ENCODE peak calls at places on chromosomes 13 and 19, in nine cellular contexts. I is aorta; S is NCI-H1092; T is WTC11; C is HT-29; R is NCI-H510A treated with DMSO at 0.1 percent for 48 hours; K is activated CD4-positive, alpha-beta T cell treated with anti-CD3 and anti-CD28 coated beads, Interleukin-2, amount 50 U/mL, for 4 hours; J is astrocyte of the cerebellum; A is T-helper 2 cell. V is an unnamed sample.

GRCh38 chr19:14203258-14203657 is 2.7 kb downstream of the ADGRL1 start:
- DNase-seq in I (no peak), S (no peak), T (peak), C (no peak), R (no peak), K (no peak), J (no peak), A (no peak), V (no peak)

GRCh38 chr13:104779311-104779710 is 1713.1 kb upstream of the SLC10A2 start:
- DNase-seq in I (no peak), S (no peak), T (peak), C (no peak), R (peak), K (no peak), J (peak), A (no peak), V (peak)

GRCh38 chr19:42442833-42443232 is at the start of gene CXCL17:
- DNase-seq in I (no peak), S (no peak), T (no peak), C (peak), R (peak), K (no peak), J (no peak), A (no peak), V (no peak)

GRCh38 chr13:91142572-91142971 is 204.9 kb upstream of the MIR17HG start:
- DNase-seq in I (no peak), S (peak), T (no peak), C (peak), R (no peak), K (no peak), J (peak), A (no peak), V (no peak)

GRCh38 chr13:64556391-64556790 is 2673.7 kb downstream of the PCDH9 start:
- DNase-seq in I (no peak), S (no peak), T (no peak), C (no peak), R (no peak), K (no peak), J (peak), A (no peak), V (no peak)

GRCh38 chr13:91308299-91308698 is 39.2 kb upstream of the MIR17HG start:
- DNase-seq in I (no peak), S (no peak), T (no peak), C (peak), R (no peak), K (no peak), J (no peak), A (no peak), V (no peak)

GRCh38 chr13:78323848-78324247 is 279.5 kb downstream of the POU4F1 start:
- DNase-seq in I (no peak), S (peak), T (no peak), C (no peak), R (no peak), K (no peak), J (no peak), A (no peak), V (no peak)

GRCh38 chr19:6730153-6730804 is 7.1 kb downstream of the GPR108 start:
- DNase-seq in I (peak), S (no peak), T (peak), C (peak), R (no peak), K (peak), J (no peak), A (peak), V (no peak)

GRCh38 chr13:23467048-23467931 is 33.8 kb upstream of the SACS start:
- DNase-seq in I (peak), S (no peak), T (no peak), C (no peak), R (no peak), K (no peak), J (no peak), A (no peak), V (no peak)

GRCh38 chr13:44601596-44601995 is 25.5 kb upstream of the TSC22D1 start:
- DNase-seq in I (no peak), S (no peak), T (no peak), C (no peak), R (no peak), K (no peak), J (no peak), A (no peak), V (no peak)

GRCh38 chr13:97435297-97435682 is 1.3 kb downstream of the RAP2A start:
- DNase-seq in I (no peak), S (no peak), T (no peak), C (no peak), R (no peak), K (no peak), J (no peak), A (no peak), V (no peak)

GRCh38 chr19:18294467-18294864 is 13.0 kb upstream of the JUND start:
- DNase-seq in I (peak), S (no peak), T (peak), C (peak), R (peak), K (peak), J (no peak), A (peak), V (no peak)

GRCh38 chr13:102002271-102002670 is 399.6 kb downstream of the FGF14 start:
- DNase-seq in I (no peak), S (no peak), T (no peak), C (no peak), R (no peak), K (no peak), J (no peak), A (no peak), V (no peak)

GRCh38 chr13:74115138-74115537 is 19.1 kb downstream of the KLF12 start:
- DNase-seq in I (no peak), S (no peak), T (no peak), C (no peak), R (no peak), K (no peak), J (peak), A (no peak), V (peak)

GRCh38 chr13:26839682-26840081 is 79.1 kb upstream of the GPR12 start:
- DNase-seq in I (no peak), S (peak), T (no peak), C (no peak), R (no peak), K (no peak), J (no peak), A (no peak), V (no peak)

GRCh38 chr13:24997367-24997967 is 98.5 kb upstream of the PABPC3 start:
- DNase-seq in I (no peak), S (no peak), T (no peak), C (peak), R (peak), K (no peak), J (peak), A (no peak), V (no peak)

GRCh38 chr19:55304279-55304978 is 20.6 kb downstream of the BRSK1 start:
- DNase-seq in I (peak), S (no peak), T (peak), C (peak), R (no peak), K (no peak), J (no peak), A (no peak), V (no peak)

GRCh38 chr19:11422163-11423068 is 3.3 kb upstream of the RGL3 start:
- DNase-seq in I (peak), S (no peak), T (peak), C (peak), R (no peak), K (peak), J (no peak), A (peak), V (no peak)

GRCh38 chr13:89082623-89083022 is 1411.5 kb downstream of the SLITRK5 start:
- DNase-seq in I (no peak), S (no peak), T (no peak), C (no peak), R (no peak), K (no peak), J (no peak), A (no peak), V (no peak)

GRCh38 chr19:33300016-33300981 is 2.0 kb downstream of the CEBPA start:
- DNase-seq in I (no peak), S (no peak), T (no peak), C (no peak), R (no peak), K (no peak), J (no peak), A (no peak), V (no peak)

GRCh38 chr13:30334663-30335386 is 27.5 kb upstream of the KATNAL1 start:
- DNase-seq in I (no peak), S (peak), T (peak), C (peak), R (peak), K (no peak), J (no peak), A (no peak), V (no peak)

GRCh38 chr13:109465151-109465550 is 321.2 kb downstream of the IRS2 start:
- DNase-seq in I (no peak), S (no peak), T (no peak), C (no peak), R (no peak), K (no peak), J (no peak), A (no peak), V (no peak)

GRCh38 chr13:113393226-113393571 is 29.3 kb upstream of the GRTP1 start:
- DNase-seq in I (no peak), S (no peak), T (peak), C (no peak), R (no peak), K (no peak), J (no peak), A (no peak), V (no peak)

GRCh38 chr19:17117250-17117789 is 41.7 kb downstream of the MYO9B start:
- DNase-seq in I (no peak), S (no peak), T (no peak), C (no peak), R (no peak), K (no peak), J (no peak), A (no peak), V (no peak)

GRCh38 chr19:1259873-1260748 is 9.0 kb upstream of the CIRBP start:
- DNase-seq in I (no peak), S (no peak), T (no peak), C (no peak), R (no peak), K (no peak), J (no peak), A (peak), V (no peak)

GRCh38 chr19:39696418-39696817 is 7.9 kb upstream of the LGALS14 start:
- DNase-seq in I (no peak), S (no peak), T (no peak), C (no peak), R (no peak), K (no peak), J (no peak), A (no peak), V (no peak)

GRCh38 chr13:40302351-40302750 is 364.1 kb downstream of the FOXO1 start:
- DNase-seq in I (no peak), S (no peak), T (no peak), C (no peak), R (no peak), K (no peak), J (no peak), A (no peak), V (no peak)

GRCh38 chr13:36891752-36892151 is 28.3 kb downstream of the SMAD9 start:
- DNase-seq in I (no peak), S (no peak), T (no peak), C (no peak), R (no peak), K (no peak), J (no peak), A (no peak), V (peak)

V was measured in AG04450.